ENCODE peak calls at places on chromosomes 1 and 21, in eight cellular contexts. D is cardiac fibroblast, O is sigmoid colon, U is fibroblast of the aortic adventitia, M is MCF 10A, Z is lower leg skin, L is gastrocnemius medialis, E is endothelial cell. I is an unnamed sample.

GRCh38 chr21:44497641-44498243 is 42.3 kb downstream of the KRTAP10-1 start:
- DNase-seq in O (no peak), M (no peak), D (peak; percentile 7), L (peak; percentile 39), U (peak; percentile 34), E (no peak), Z (peak; percentile 42), I (no peak)

GRCh38 chr1:4603317-4604110 is 50.9 kb upstream of the AJAP1 start:
- DNase-seq in L (no peak), O (peak; percentile 46), M (peak; percentile 81), U (no peak), E (no peak), Z (no peak), D (no peak), I (no peak)

GRCh38 chr1:23743287-23744052 is at the start of gene ELOA:
- DNase-seq in L (peak; percentile 59), D (peak; percentile 51), E (peak; percentile 71), Z (peak; percentile 52), O (peak; percentile 83), U (peak; percentile 48), M (peak; percentile 58), I (peak; percentile 62)

GRCh38 chr1:34597877-34598514 is 156.9 kb upstream of the GJB5 start:
- DNase-seq in U (peak; percentile 71), L (no peak), E (peak; percentile 92), D (peak; percentile 15), O (no peak), M (peak; percentile 70), Z (peak; percentile 29), I (peak; percentile 11)

GRCh38 chr1:5995871-5996630 is 3.8 kb upstream of the NPHP4 start:
- DNase-seq in D (no peak), E (no peak), U (no peak), O (no peak), Z (no peak), M (no peak), L (peak; percentile 9), I (no peak)

GRCh38 chr21:27244796-27245195 is 277.9 kb upstream of the ADAMTS5 start:
- DNase-seq in L (no peak), M (no peak), Z (no peak), E (no peak), O (no peak), U (peak; percentile 55), D (peak; percentile 39), I (peak; percentile 38)

GRCh38 chr1:8629241-8630091 is 188.0 kb downstream of the RERE start:
- DNase-seq in D (peak; percentile 20), E (no peak), M (peak; percentile 4), O (no peak), Z (no peak), U (peak; percentile 61), L (no peak), I (peak; percentile 76)

GRCh38 chr21:33444499-33444898 is 35.3 kb downstream of the TMEM50B start:
- DNase-seq in L (no peak), U (no peak), D (no peak), Z (no peak), E (no peak), M (no peak), O (no peak), I (no peak)

GRCh38 chr1:186304982-186305949 is 69.8 kb downstream of the TPR start:
- DNase-seq in L (no peak), O (no peak), U (peak; percentile 11), Z (no peak), M (peak; percentile 60), D (peak; percentile 64), E (no peak), I (peak; percentile 66)

GRCh38 chr1:212607206-212607923 is 1.2 kb upstream of the ATF3 start:
- DNase-seq in M (peak; percentile 37), O (peak; percentile 72), D (peak; percentile 29), L (peak; percentile 22), U (no peak), E (no peak), Z (no peak), I (no peak)

GRCh38 chr21:38913120-38913975 is 107.6 kb downstream of the ETS2 start:
- DNase-seq in O (peak; percentile 91), L (peak; percentile 83), M (peak; percentile 92), E (peak; percentile 20), Z (peak; percentile 62), U (peak; percentile 77), D (peak; percentile 50), I (peak; percentile 70)

GRCh38 chr1:99731384-99731783 is 35.1 kb downstream of the FRRS1 start:
- DNase-seq in O (no peak), U (peak; percentile 63), Z (no peak), L (no peak), M (no peak), D (peak; percentile 61), E (no peak), I (peak; percentile 52)

GRCh38 chr1:99735852-99736251 is 30.6 kb downstream of the FRRS1 start:
- DNase-seq in U (no peak), O (no peak), Z (no peak), L (no peak), E (no peak), M (no peak), D (no peak), I (no peak)

GRCh38 chr1:99738858-99739465 is 27.5 kb downstream of the FRRS1 start:
- DNase-seq in U (no peak), E (no peak), D (no peak), Z (no peak), L (no peak), M (no peak), O (no peak), I (no peak)

GRCh38 chr1:99740141-99740540 is 26.3 kb downstream of the FRRS1 start:
- DNase-seq in E (no peak), Z (no peak), D (no peak), L (no peak), O (no peak), U (no peak), M (no peak), I (no peak)

DNA sequence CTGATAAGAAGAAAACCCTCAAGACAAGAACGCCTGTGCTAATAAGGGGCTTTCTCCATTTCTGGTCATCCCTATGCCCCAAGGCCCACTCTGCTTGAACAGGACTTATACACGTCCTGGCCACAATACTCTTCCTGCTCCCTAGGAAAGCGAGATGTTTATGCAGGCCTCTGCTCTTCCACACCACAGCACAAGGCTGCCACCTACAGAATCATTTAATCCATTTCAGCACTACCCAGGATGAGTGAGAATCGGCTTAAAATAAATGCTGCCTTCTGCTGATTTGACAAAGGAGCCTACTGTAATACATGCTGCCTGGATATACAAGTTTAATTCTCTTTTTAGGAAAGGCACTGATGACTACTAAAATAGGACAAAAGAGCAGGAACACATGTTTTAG is 29.4 kb downstream of the FRRS1 start:
- DNase-seq in L (no peak), D (peak; percentile 84), M (peak; percentile 29), Z (no peak), O (no peak), U (peak; percentile 78), E (peak; percentile 38), I (peak; percentile 91)
- TF ChIP-seq CTCF in L (no peak), D (peak; percentile 70), M (no peak), Z (no peak), O (no peak), U (peak; percentile 56), E (no peak), I (peak; percentile 81)

GRCh38 chr1:18109756-18110597 is 2.4 kb downstream of the IGSF21 start:
- DNase-seq in E (peak; percentile 65), L (peak; percentile 31), O (no peak), U (no peak), D (no peak), Z (peak; percentile 29), M (no peak), I (no peak)
- TF ChIP-seq CTCF in E (peak; percentile 45), L (no peak), O (no peak), U (no peak), D (no peak), Z (no peak), M (peak; percentile 16), I (no peak)

GRCh38 chr1:47179023-47179987 is 10.5 kb downstream of the PDZK1IP1 start:
- DNase-seq in M (peak; percentile 93), E (peak; percentile 95), Z (peak; percentile 81), U (peak; percentile 94), D (peak; percentile 97), L (peak; percentile 84), O (peak; percentile 92), I (peak; percentile 96)
- TF ChIP-seq CTCF in M (peak; percentile 87), E (peak; percentile 81), Z (peak; percentile 88), U (peak; percentile 93), D (peak; percentile 96), L (peak; percentile 84), O (peak; percentile 69), I (peak; percentile 97)

DNA sequence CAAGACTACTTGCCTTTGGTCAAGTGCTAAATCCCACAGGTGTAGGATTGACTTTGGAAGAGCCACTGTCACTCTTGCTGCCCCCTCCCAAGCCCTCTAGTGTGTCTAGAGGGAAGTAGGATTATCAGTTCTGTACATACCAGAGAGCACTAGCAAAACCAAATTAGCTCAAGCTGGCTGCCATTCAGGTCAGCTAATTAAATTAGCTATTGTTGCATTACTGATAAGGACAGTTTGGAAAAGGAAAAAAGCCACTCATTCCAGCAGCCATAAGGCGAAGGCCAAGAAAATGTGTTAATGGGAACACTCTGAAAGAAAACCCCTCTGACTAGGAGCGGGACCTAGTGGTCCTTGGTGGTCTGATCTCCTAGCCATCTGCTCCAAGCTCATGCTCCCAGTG is 321.7 kb downstream of the PBX1 start:
- DNase-seq in L (no peak), O (no peak), D (no peak), Z (no peak), E (no peak), U (no peak), M (no peak), I (no peak)
- TF ChIP-seq CTCF in L (no peak), O (no peak), D (no peak), Z (no peak), E (no peak), U (no peak), M (no peak), I (no peak)

GRCh38 chr1:206540044-206540758 is 32.9 kb downstream of the RASSF5 start:
- DNase-seq in O (no peak), Z (no peak), M (no peak), D (no peak), E (no peak), L (no peak), U (peak; percentile 61), I (no peak)
- TF ChIP-seq CTCF in O (no peak), Z (no peak), M (no peak), D (no peak), E (no peak), L (no peak), U (no peak), I (no peak)

GRCh38 chr1:14987829-14988603 is 165.5 kb upstream of the TMEM51 start:
- DNase-seq in Z (no peak), O (peak; percentile 75), L (peak; percentile 19), U (peak; percentile 71), M (no peak), E (no peak), D (no peak), I (peak; percentile 9)

GRCh38 chr1:14988636-14989035 is 164.9 kb upstream of the TMEM51 start:
- DNase-seq in M (no peak), Z (no peak), O (no peak), L (no peak), U (no peak), D (no peak), E (no peak), I (no peak)

GRCh38 chr1:14980801-14981200 is 172.7 kb upstream of the TMEM51 start:
- DNase-seq in O (no peak), Z (no peak), E (peak; percentile 16), L (no peak), D (peak; percentile 20), U (peak; percentile 14), M (no peak), I (peak; percentile 78)

GRCh38 chr1:14982029-14982428 is 171.5 kb upstream of the TMEM51 start:
- DNase-seq in D (no peak), E (no peak), L (no peak), O (no peak), M (no peak), Z (no peak), U (no peak), I (no peak)

GRCh38 chr1:14983277-14983676 is 170.3 kb upstream of the TMEM51 start:
- DNase-seq in M (no peak), Z (no peak), L (no peak), U (no peak), O (no peak), D (no peak), E (no peak), I (no peak)
- TF ChIP-seq CTCF in M (no peak), Z (no peak), L (no peak), U (no peak), O (no peak), D (no peak), E (peak; percentile 31), I (no peak)